ENCODE peak calls at places on chromosomes 11 and 22, in six cellular contexts. One of them, this sample, is unnamed.

GRCh38 chr11:97136067-97136466 is 746.3 kb downstream of the JRKL start:
- DNase-seq in HEK293T: no peak
- DNase-seq in aorta: no peak
- DNase-seq in kidney tubule cell: no peak
- DNase-seq in choroid plexus epithelial cell: no peak
- DNase-seq in hypothalamus: no peak
- DNase-seq in this sample: no peak

GRCh38 chr11:68016161-68016903 is 6.2 kb downstream of the ALDH3B1 start:
- DNase-seq in aorta: no peak
- DNase-seq in HEK293T: no peak
- DNase-seq in kidney tubule cell: no peak
- DNase-seq in hypothalamus: no peak
- DNase-seq in choroid plexus epithelial cell: no peak
- DNase-seq in this sample: no peak

GRCh38 chr11:67029146-67029545 is 6.2 kb downstream of the SYT12 start:
- DNase-seq in kidney tubule cell: no peak
- DNase-seq in choroid plexus epithelial cell: no peak
- DNase-seq in HEK293T: no peak
- DNase-seq in aorta: no peak
- DNase-seq in hypothalamus: no peak
- DNase-seq in this sample: no peak

GRCh38 chr22:33823552-33823951 is 96.7 kb downstream of the LARGE1 start:
- DNase-seq in hypothalamus: no peak
- DNase-seq in aorta: no peak
- DNase-seq in kidney tubule cell: no peak
- DNase-seq in choroid plexus epithelial cell: peak
- DNase-seq in HEK293T: no peak
- DNase-seq in this sample: no peak

GRCh38 chr22:40432167-40432566 is 61.8 kb downstream of the SGSM3 start:
- DNase-seq in HEK293T: no peak
- DNase-seq in kidney tubule cell: no peak
- DNase-seq in aorta: no peak
- DNase-seq in hypothalamus: no peak
- DNase-seq in choroid plexus epithelial cell: no peak
- DNase-seq in this sample: no peak

GRCh38 chr11:113242767-113243397 is 71.5 kb upstream of the TTC12 start:
- DNase-seq in aorta: no peak
- DNase-seq in HEK293T: no peak
- DNase-seq in choroid plexus epithelial cell: peak
- DNase-seq in kidney tubule cell: no peak
- DNase-seq in hypothalamus: peak
- DNase-seq in this sample: no peak

GRCh38 chr11:25298450-25298849 is 801.6 kb downstream of the LUZP2 start:
- DNase-seq in choroid plexus epithelial cell: no peak
- DNase-seq in hypothalamus: no peak
- DNase-seq in aorta: no peak
- DNase-seq in HEK293T: no peak
- DNase-seq in kidney tubule cell: no peak
- DNase-seq in this sample: no peak

GRCh38 chr11:111604392-111605009 is 2.3 kb downstream of the SIK2 start:
- DNase-seq in kidney tubule cell: peak
- DNase-seq in aorta: no peak
- DNase-seq in hypothalamus: no peak
- DNase-seq in choroid plexus epithelial cell: peak
- DNase-seq in HEK293T: peak
- DNase-seq in this sample: no peak

GRCh38 chr11:80606726-80607125 is 1165.9 kb upstream of the TENM4 start:
- DNase-seq in HEK293T: no peak
- DNase-seq in choroid plexus epithelial cell: no peak
- DNase-seq in kidney tubule cell: no peak
- DNase-seq in hypothalamus: no peak
- DNase-seq in aorta: no peak
- DNase-seq in this sample: no peak

GRCh38 chr11:66119348-66120133 is 49.5 kb downstream of the PACS1 start:
- DNase-seq in aorta: no peak
- DNase-seq in choroid plexus epithelial cell: peak
- DNase-seq in kidney tubule cell: peak
- DNase-seq in hypothalamus: no peak
- DNase-seq in HEK293T: no peak
- DNase-seq in this sample: no peak

GRCh38 chr22:49951001-49951677 is 9.4 kb upstream of the PIM3 start:
- DNase-seq in choroid plexus epithelial cell: no peak
- DNase-seq in HEK293T: no peak
- DNase-seq in hypothalamus: no peak
- DNase-seq in kidney tubule cell: peak
- DNase-seq in aorta: no peak
- DNase-seq in this sample: no peak

GRCh38 chr11:134074346-134074745 is 5.5 kb downstream of the JAM3 start:
- DNase-seq in kidney tubule cell: no peak
- DNase-seq in hypothalamus: no peak
- DNase-seq in aorta: no peak
- DNase-seq in HEK293T: no peak
- DNase-seq in choroid plexus epithelial cell: no peak
- DNase-seq in this sample: no peak

GRCh38 chr22:21455334-21456089 is 11.7 kb upstream of the TMEM191C start:
- DNase-seq in hypothalamus: no peak
- DNase-seq in choroid plexus epithelial cell: no peak
- DNase-seq in HEK293T: no peak
- DNase-seq in kidney tubule cell: no peak
- DNase-seq in aorta: peak
- DNase-seq in this sample: peak

GRCh38 chr11:75931124-75931523 is 116.1 kb downstream of the UVRAG start:
- DNase-seq in kidney tubule cell: peak
- DNase-seq in choroid plexus epithelial cell: peak
- DNase-seq in hypothalamus: no peak
- DNase-seq in HEK293T: no peak
- DNase-seq in aorta: no peak
- DNase-seq in this sample: no peak

GRCh38 chr11:118380571-118380970 is 20.8 kb upstream of the ATP5MG start:
- DNase-seq in HEK293T: no peak
- DNase-seq in aorta: no peak
- DNase-seq in choroid plexus epithelial cell: peak
- DNase-seq in hypothalamus: no peak
- DNase-seq in kidney tubule cell: peak
- DNase-seq in this sample: no peak

GRCh38 chr22:37199839-37200161 is 11.8 kb upstream of the C1QTNF6 start:
- DNase-seq in aorta: no peak
- DNase-seq in HEK293T: no peak
- DNase-seq in hypothalamus: no peak
- DNase-seq in choroid plexus epithelial cell: no peak
- DNase-seq in kidney tubule cell: no peak
- DNase-seq in this sample: no peak

GRCh38 chr22:41994506-41994905 is 4.1 kb upstream of the WBP2NL start:
- DNase-seq in aorta: peak
- DNase-seq in choroid plexus epithelial cell: no peak
- DNase-seq in HEK293T: no peak
- DNase-seq in kidney tubule cell: peak
- DNase-seq in hypothalamus: no peak
- DNase-seq in this sample: peak

GRCh38 chr11:35558468-35558867 is 33.1 kb upstream of the PAMR1 start:
- DNase-seq in aorta: no peak
- DNase-seq in HEK293T: no peak
- DNase-seq in choroid plexus epithelial cell: no peak
- DNase-seq in kidney tubule cell: no peak
- DNase-seq in hypothalamus: no peak
- DNase-seq in this sample: no peak

GRCh38 chr11:66719111-66719872 is 9.7 kb downstream of the SPTBN2 start:
- DNase-seq in choroid plexus epithelial cell: no peak
- DNase-seq in HEK293T: no peak
- DNase-seq in hypothalamus: no peak
- DNase-seq in aorta: no peak
- DNase-seq in kidney tubule cell: no peak
- DNase-seq in this sample: no peak

GRCh38 chr11:84413547-84413946 is 1127.4 kb upstream of the CCDC90B start:
- DNase-seq in HEK293T: no peak
- DNase-seq in kidney tubule cell: no peak
- DNase-seq in aorta: no peak
- DNase-seq in choroid plexus epithelial cell: no peak
- DNase-seq in hypothalamus: no peak
- DNase-seq in this sample: no peak

GRCh38 chr11:13462311-13462927 is 603 bp downstream of the BTBD10 start:
- DNase-seq in HEK293T: peak
- DNase-seq in choroid plexus epithelial cell: no peak
- DNase-seq in hypothalamus: peak
- DNase-seq in kidney tubule cell: peak
- DNase-seq in aorta: no peak
- DNase-seq in this sample: peak

GRCh38 chr11:571802-572185 is 4.5 kb upstream of the PHRF1 start:
- DNase-seq in aorta: no peak
- DNase-seq in choroid plexus epithelial cell: no peak
- DNase-seq in kidney tubule cell: no peak
- DNase-seq in hypothalamus: no peak
- DNase-seq in HEK293T: no peak
- DNase-seq in this sample: no peak

This sample was measured in posterior vena cava.